ENCODE peak calls at places on chromosomes 16 and 17, in six cellular contexts. K is neural progenitor cell, S is HCT116, C is upper lobe of right lung, Y is SJSA1, L is mesendoderm. G is an unnamed sample.

GRCh38 chr17:77127735-77128361 is 12.9 kb upstream of the SEC14L1 start:
- DNase-seq in S (no peak), Y (no peak), L (no peak), K (no peak), C (peak; percentile 77), G (no peak)

GRCh38 chr16:78684040-78684611 is 584.7 kb downstream of the WWOX start:
- DNase-seq in L (no peak), S (no peak), C (no peak), K (no peak), Y (no peak), G (peak; percentile 93)

GRCh38 chr16:2490190-2491105 is 15.5 kb downstream of the TBC1D24 start:
- DNase-seq in K (no peak), S (no peak), Y (no peak), C (no peak), L (no peak), G (no peak)

GRCh38 chr17:29196784-29197515 is 16.8 kb upstream of the MYO18A start:
- DNase-seq in Y (no peak), C (no peak), K (no peak), L (no peak), S (no peak), G (no peak)

GRCh38 chr16:8137581-8137980 is 452.7 kb downstream of the TMEM114 start:
- DNase-seq in Y (no peak), K (peak; percentile 4), L (peak; percentile 21), C (no peak), S (no peak), G (no peak)

GRCh38 chr17:42773290-42774035 is at the start of gene VPS25:
- DNase-seq in C (peak; percentile 87), L (peak; percentile 94), Y (peak; percentile 80), S (peak; percentile 75), K (peak; percentile 88), G (no peak)

GRCh38 chr17:9258115-9259020 is 237.1 kb downstream of the NTN1 start:
- DNase-seq in K (no peak), S (no peak), Y (no peak), C (no peak), L (peak; percentile 37), G (no peak)

GRCh38 chr17:70535986-70536385 is 366.7 kb downstream of the KCNJ2 start:
- DNase-seq in Y (no peak), K (no peak), L (no peak), C (no peak), S (no peak), G (no peak)

GRCh38 chr17:17109896-17110295 is 67.6 kb downstream of the MPRIP start:
- DNase-seq in K (no peak), C (peak; percentile 83), L (no peak), S (no peak), Y (no peak), G (no peak)

GRCh38 chr17:71975331-71975801 is 145.5 kb upstream of the SOX9 start:
- DNase-seq in C (no peak), K (peak; percentile 10), Y (no peak), L (peak; percentile 15), S (no peak), G (no peak)

GRCh38 chr17:77872714-77873517 is 85.6 kb upstream of the TNRC6C start:
- DNase-seq in C (peak; percentile 37), Y (no peak), S (no peak), L (no peak), K (no peak), G (no peak)

GRCh38 chr17:64920026-64920418 is 744 bp upstream of the LRRC37A3 start:
- DNase-seq in C (no peak), K (peak; percentile 18), L (peak; percentile 36), Y (no peak), S (no peak), G (peak; percentile 89)

GRCh38 chr16:85436636-85437160 is 176.4 kb upstream of the GSE1 start:
- DNase-seq in C (no peak), K (peak; percentile 71), S (no peak), L (peak; percentile 74), Y (no peak), G (no peak)

GRCh38 chr16:85440744-85441143 is 172.4 kb upstream of the GSE1 start:
- DNase-seq in Y (no peak), K (no peak), C (no peak), L (no peak), S (no peak), G (no peak)

GRCh38 chr16:85441189-85441889 is 171.8 kb upstream of the GSE1 start:
- DNase-seq in L (peak; percentile 51), K (peak; percentile 41), Y (no peak), C (no peak), S (peak; percentile 13), G (no peak)

GRCh38 chr16:85437161-85438052 is 175.7 kb upstream of the GSE1 start:
- DNase-seq in L (peak; percentile 61), Y (no peak), K (peak; percentile 39), S (no peak), C (no peak), G (no peak)

DNA sequence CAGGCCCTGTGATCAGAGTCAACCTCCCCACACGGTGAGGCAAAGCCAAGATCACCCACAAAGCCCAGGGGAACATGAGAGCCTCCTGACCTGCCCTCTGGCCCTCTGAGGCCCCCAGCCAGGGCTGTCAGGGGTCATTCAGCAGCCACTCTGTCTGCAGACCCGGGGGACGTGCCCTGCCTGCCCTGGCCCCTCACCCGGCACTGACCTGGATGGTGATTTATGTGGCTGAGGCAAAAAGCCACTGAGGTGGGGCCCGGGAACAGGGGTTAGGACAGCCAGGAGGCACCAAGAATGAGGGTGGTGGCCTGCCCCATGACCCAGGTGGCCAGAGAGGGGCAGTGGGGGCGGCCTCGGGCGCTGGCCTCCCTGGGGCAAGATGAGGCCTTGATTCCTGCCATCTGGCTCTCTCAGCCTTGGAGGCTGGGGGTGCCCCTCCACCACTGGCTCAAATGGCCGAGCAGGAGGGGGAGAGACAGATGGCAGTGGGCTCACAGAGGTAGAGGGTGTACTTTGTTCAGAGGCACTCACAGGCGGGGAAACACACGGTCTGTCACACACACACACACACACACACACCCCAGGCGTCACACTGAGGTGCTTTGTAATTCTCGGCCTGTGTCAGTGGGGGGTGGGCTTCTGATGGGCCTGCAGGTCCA is 174.0 kb upstream of the GSE1 start:
- DNase-seq in C (no peak), K (no peak), S (no peak), Y (no peak), L (no peak), G (no peak)
- H3K4me1 ChIP-seq in C (peaks cover 14% of the 10 kb centered on the region), K (peaks cover 38% of the 10 kb centered on the region), S (no peaks in the 10 kb centered on the region), Y (no peaks in the 10 kb centered on the region), L (peaks cover 8% of the 10 kb centered on the region), G (peaks cover 20% of the 10 kb centered on the region)

GRCh38 chr16:3655030-3655790 is 719 bp downstream of the DNASE1 start:
- DNase-seq in C (peak; percentile 52), L (no peak), S (no peak), Y (no peak), K (no peak), G (no peak)

GRCh38 chr16:3652373-3653037 is 2.0 kb upstream of the DNASE1 start:
- DNase-seq in K (no peak), S (no peak), Y (peak; percentile 41), L (no peak), C (peak; percentile 44), G (no peak)

GRCh38 chr16:3656491-3657468 is 2.3 kb downstream of the DNASE1 start:
- DNase-seq in K (no peak), L (no peak), C (peak; percentile 43), Y (no peak), S (no peak), G (no peak)

GRCh38 chr16:3655791-3656490 is 1.4 kb downstream of the DNASE1 start:
- DNase-seq in Y (no peak), S (no peak), L (no peak), C (peak; percentile 59), K (no peak), G (no peak)

DNA sequence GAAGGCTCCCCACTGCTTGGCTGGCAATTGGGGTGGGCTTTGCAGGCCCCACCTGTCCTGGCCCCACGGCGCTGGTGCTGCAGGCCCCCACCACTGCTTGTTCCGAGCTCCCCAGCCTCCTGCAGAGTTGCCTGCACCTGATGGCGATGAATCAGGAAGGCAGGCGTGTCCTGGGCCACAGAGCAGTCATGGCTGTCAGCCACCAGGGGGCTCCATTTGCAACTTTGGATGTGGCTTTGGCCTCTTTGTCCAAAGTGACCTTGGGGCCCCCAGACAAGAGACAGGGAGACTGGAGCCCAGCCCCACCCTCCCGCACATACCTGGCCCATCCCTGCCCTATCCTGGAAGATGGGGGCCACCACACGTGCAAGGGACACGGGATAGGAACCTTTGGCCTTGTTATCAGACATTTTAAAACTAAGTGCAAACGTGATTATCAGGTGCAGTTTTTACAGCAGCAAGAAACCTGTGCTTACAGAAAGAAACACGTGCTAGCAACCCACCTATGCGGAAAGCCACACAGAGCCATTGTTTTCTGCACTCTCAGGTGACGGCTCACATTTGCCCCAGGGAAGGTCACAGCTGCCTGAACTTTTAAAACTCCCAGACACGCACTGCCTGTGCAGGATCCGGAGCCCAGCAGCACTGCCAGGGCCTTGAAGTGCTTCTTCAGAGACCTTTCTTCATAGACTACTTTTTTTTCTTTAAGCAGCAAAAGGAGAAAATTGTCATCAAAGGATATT is at the start of gene DNASE1:
- DNase-seq in L (peak; percentile 84), K (peak; percentile 63), S (peak; percentile 47), C (peak; percentile 73), Y (peak; percentile 70), G (no peak)
- H3K27ac ChIP-seq in L (no peak within 1 kb of the TSS), K (no peak within 1 kb of the TSS), S (peak within 1 kb of the TSS; percentile 23), C (no peak within 1 kb of the TSS), Y (no peak within 1 kb of the TSS), G (no peak within 1 kb of the TSS)

GRCh38 chr16:57669476-57670162 is 1.5 kb downstream of the ADGRG3 start:
- DNase-seq in S (no peak), K (no peak), C (no peak), Y (no peak), L (no peak), G (no peak)
- H3K4me1 ChIP-seq in S (peaks cover 10% of the 10 kb centered on the region), K (no peaks in the 10 kb centered on the region), C (no peaks in the 10 kb centered on the region), Y (peaks cover 11% of the 10 kb centered on the region), L (no peaks in the 10 kb centered on the region), G (peaks cover 3% of the 10 kb centered on the region)

GRCh38 chr16:29977063-29977462 is 3.4 kb downstream of the TAOK2 start:
- DNase-seq in S (no peak), Y (no peak), L (no peak), K (no peak), C (no peak), G (no peak)

GRCh38 chr16:29975811-29976511 is 2.3 kb downstream of the TAOK2 start:
- DNase-seq in K (no peak), L (no peak), C (no peak), S (no peak), Y (no peak), G (no peak)

GRCh38 chr16:29975134-29975538 is 1.5 kb downstream of the TAOK2 start:
- DNase-seq in L (no peak), S (no peak), C (no peak), Y (no peak), K (no peak), G (no peak)

GRCh38 chr16:29978564-29979270 is 5.0 kb downstream of the TAOK2 start:
- DNase-seq in C (peak; percentile 42), S (no peak), L (no peak), K (no peak), Y (no peak), G (no peak)

GRCh38 chr16:29978081-29978480 is 4.4 kb downstream of the TAOK2 start:
- DNase-seq in K (no peak), L (no peak), C (no peak), Y (no peak), S (no peak), G (no peak)
- H3K27ac ChIP-seq in K (no peak overlapping the region), L (no peak overlapping the region), C (peak overlapping the region; percentile 93), Y (no peak overlapping the region), S (no peak overlapping the region), G (peak overlapping the region; percentile 88)